ENCODE peak calls at places on chromosome X, in five cellular contexts. Y is Calu3, D is H4, R is NCI-H1694 treated with DMSO at 0.1 percent for 48 hours, I is LHCN-M2. P is an unnamed sample.

GRCh38 chrX:121832446-121832845 is 785.0 kb downstream of the GLUD2 start:
- DNase-seq in Y (no peak), D (no peak), R (no peak), I (no peak), P (no peak)

GRCh38 chrX:18252644-18253359 is 32.1 kb upstream of the BEND2 start:
- DNase-seq in Y (no peak), D (no peak), R (no peak), I (peak), P (no peak)

GRCh38 chrX:122363112-122363511 is 821.0 kb upstream of the GRIA3 start:
- DNase-seq in Y (no peak), D (no peak), R (no peak), I (no peak), P (no peak)

GRCh38 chrX:145563159-145563558 is 254.5 kb upstream of the SLITRK2 start:
- DNase-seq in Y (no peak), D (no peak), R (no peak), I (no peak), P (no peak)

GRCh38 chrX:134603806-134604700 is 54.2 kb downstream of the PLAC1 start:
- DNase-seq in Y (no peak), D (peak), R (no peak), I (peak), P (no peak)

GRCh38 chrX:1679238-1679637 is 64.4 kb downstream of the ASMT start:
- DNase-seq in Y (no peak), D (peak), R (no peak), I (peak), P (no peak)

GRCh38 chrX:119990409-119990994 is 47.0 kb upstream of the NKAP start:
- DNase-seq in Y (no peak), D (no peak), R (no peak), I (no peak), P (no peak)

GRCh38 chrX:69154051-69154450 is 11.2 kb downstream of the PJA1 start:
- DNase-seq in Y (no peak), D (no peak), R (no peak), I (no peak), P (no peak)

GRCh38 chrX:1165535-1166196 is 46.8 kb downstream of the CRLF2 start:
- DNase-seq in Y (no peak), D (no peak), R (no peak), I (no peak), P (no peak)

GRCh38 chrX:118823263-118824172 is at the start of gene ZCCHC12:
- DNase-seq in Y (peak), D (no peak), R (peak), I (no peak), P (no peak)

GRCh38 chrX:103362504-103362903 is 6.2 kb downstream of the TCEAL9 start:
- DNase-seq in Y (no peak), D (no peak), R (no peak), I (peak), P (no peak)

GRCh38 chrX:74248889-74249288 is 55.1 kb upstream of the ZCCHC13 start:
- DNase-seq in Y (peak), D (no peak), R (no peak), I (no peak), P (no peak)

GRCh38 chrX:2185341-2186082 is 315.3 kb downstream of the DHRSX start:
- DNase-seq in Y (no peak), D (no peak), R (no peak), I (no peak), P (no peak)